ENCODE peak calls at places on chromosomes 1 and 21, in nine cellular contexts. K, H, L, M, E, D, Y, T and O are unnamed samples.

GRCh38 chr21:42286416-42286815 is 28.8 kb downstream of the TFF3 start:
- DNase-seq in E (no peak), T (no peak), Y (no peak), K (no peak), L (no peak), M (no peak), H (no peak), D (no peak), O (no peak)

GRCh38 chr1:34796990-34797389 is 4.2 kb downstream of the GJA4 start:
- DNase-seq in H (no peak), K (no peak), T (no peak), D (no peak), Y (no peak), L (no peak), M (no peak), E (no peak), O (no peak)

GRCh38 chr1:236142358-236143103 is at the start of gene GPR137B:
- DNase-seq in T (no peak), L (peak), E (peak), M (peak), H (no peak), Y (peak), D (no peak), K (peak), O (peak)

GRCh38 chr1:65207317-65207716 is 59.3 kb downstream of the AK4 start:
- DNase-seq in T (no peak), H (peak), D (no peak), E (no peak), L (peak), K (no peak), Y (no peak), M (no peak), O (no peak)

GRCh38 chr1:50610563-50610962 is 187.3 kb upstream of the DMRTA2 start:
- DNase-seq in M (no peak), D (no peak), L (no peak), Y (peak), E (no peak), H (peak), T (no peak), K (peak), O (no peak)

GRCh38 chr1:107183011-107183410 is 42.2 kb downstream of the NTNG1 start:
- DNase-seq in T (no peak), E (no peak), H (no peak), L (no peak), D (no peak), M (no peak), Y (peak), K (peak), O (no peak)

GRCh38 chr1:214002472-214002871 is 14.7 kb downstream of the PROX1 start:
- DNase-seq in D (peak), K (peak), L (peak), M (peak), E (no peak), Y (peak), H (no peak), T (no peak), O (peak)

GRCh38 chr1:84103197-84103992 is 40.7 kb upstream of the PRKACB start:
- DNase-seq in H (peak), E (no peak), M (peak), K (peak), T (peak), L (peak), Y (peak), D (no peak), O (peak)

GRCh38 chr1:234397732-234398131 is 24.5 kb downstream of the COA6 start:
- DNase-seq in K (no peak), T (no peak), E (no peak), D (no peak), M (no peak), H (no peak), L (no peak), Y (no peak), O (no peak)

GRCh38 chr1:224203243-224204016 is 20.4 kb downstream of the DEGS1 start:
- DNase-seq in K (peak), Y (no peak), M (peak), H (no peak), T (peak), D (no peak), L (peak), E (no peak), O (peak)

GRCh38 chr1:86703696-86704455 is 500 bp upstream of the SH3GLB1 start:
- DNase-seq in T (no peak), E (no peak), H (no peak), K (peak), L (peak), D (peak), Y (peak), M (no peak), O (no peak)

GRCh38 chr21:33847586-33848251 is 67.9 kb downstream of the ATP5PO start:
- DNase-seq in T (no peak), M (no peak), H (no peak), Y (no peak), K (no peak), L (no peak), D (no peak), E (no peak), O (no peak)

GRCh38 chr1:207067185-207067584 is 14.1 kb downstream of the PFKFB2 start:
- DNase-seq in M (no peak), E (no peak), D (no peak), L (no peak), Y (no peak), H (no peak), K (no peak), T (no peak), O (no peak)

GRCh38 chr1:160707171-160708109 is 4.2 kb downstream of the CD48 start:
- DNase-seq in K (no peak), E (peak), Y (no peak), T (no peak), M (no peak), L (no peak), H (peak), D (no peak), O (no peak)

GRCh38 chr1:41664861-41665640 is 180.6 kb upstream of the EDN2 start:
- DNase-seq in H (no peak), D (no peak), Y (peak), T (peak), E (no peak), M (peak), L (peak), K (peak), O (peak)

GRCh38 chr1:91621907-91622306 is 121.3 kb downstream of the CDC7 start:
- DNase-seq in T (no peak), D (no peak), Y (no peak), H (no peak), E (no peak), L (no peak), M (no peak), K (no peak), O (peak)

GRCh38 chr1:2523191-2523890 is 3.1 kb downstream of the PANK4 start:
- DNase-seq in H (no peak), E (no peak), M (peak), L (no peak), Y (peak), D (no peak), T (no peak), K (peak), O (no peak)

GRCh38 chr21:44012474-44013379 is 618 bp downstream of the TRAPPC10 start:
- DNase-seq in K (peak), Y (no peak), D (no peak), H (peak), T (no peak), E (peak), L (peak), M (peak), O (peak)

GRCh38 chr21:34113842-34114241 is 40.5 kb downstream of the MRPS6 start:
- DNase-seq in D (no peak), L (no peak), T (no peak), K (no peak), E (no peak), M (no peak), H (no peak), Y (no peak), O (no peak)

GRCh38 chr1:161884475-161884874 is 118.4 kb downstream of the ATF6 start:
- DNase-seq in T (no peak), M (peak), E (no peak), Y (peak), H (no peak), K (no peak), L (peak), D (no peak), O (peak)

GRCh38 chr1:88661188-88661587 is 22.9 kb upstream of the PKN2 start:
- DNase-seq in M (no peak), D (no peak), Y (peak), L (no peak), H (no peak), E (no peak), T (no peak), K (no peak), O (no peak)

DNA sequence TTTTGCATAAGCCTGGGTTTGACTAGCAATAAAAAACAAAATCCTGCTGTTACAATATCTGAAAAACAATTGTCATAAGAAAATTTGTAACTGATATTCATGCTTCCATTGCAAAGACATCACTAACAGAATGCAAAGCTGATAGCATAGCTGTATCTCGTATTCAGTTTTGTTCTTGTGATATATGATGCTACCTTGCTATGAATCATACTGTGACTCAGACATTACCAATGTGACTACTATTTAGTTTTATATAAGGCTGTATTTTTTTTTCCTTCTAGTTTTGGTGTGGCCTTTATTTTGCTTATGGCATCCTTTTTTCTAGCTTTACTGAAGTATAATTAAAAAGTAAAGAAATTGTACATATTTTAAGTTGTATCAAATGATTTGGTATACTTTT is 1381.8 kb downstream of the MRPL39 start:
- DNase-seq in H (no peak), K (peak), T (no peak), D (no peak), E (no peak), Y (peak), L (peak), M (peak), O (peak)
- TF ChIP-seq CTCF in H (no peak), K (no peak), T (no peak), D (no peak), E (no peak), Y (no peak), L (no peak), M (no peak), O (no peak)

GRCh38 chr1:67604778-67605177 is 80.2 kb upstream of the GADD45A start:
- DNase-seq in M (no peak), K (no peak), T (no peak), L (no peak), D (no peak), H (no peak), Y (no peak), E (no peak), O (no peak)
- H3K4me3 ChIP-seq in M (no peak), K (no peak), T (no peak), L (no peak), D (no peak), H (no peak), Y (no peak), E (no peak), O (no peak)

GRCh38 chr1:205321109-205321958 is at the start of gene NUAK2:
- DNase-seq in H (peak), D (peak), K (peak), E (peak), L (peak), M (peak), T (no peak), Y (peak), O (peak)
- TF ChIP-seq CTCF in H (peak), D (no peak), K (peak), E (peak), L (peak), M (peak), T (peak), Y (peak), O (peak)

DNA sequence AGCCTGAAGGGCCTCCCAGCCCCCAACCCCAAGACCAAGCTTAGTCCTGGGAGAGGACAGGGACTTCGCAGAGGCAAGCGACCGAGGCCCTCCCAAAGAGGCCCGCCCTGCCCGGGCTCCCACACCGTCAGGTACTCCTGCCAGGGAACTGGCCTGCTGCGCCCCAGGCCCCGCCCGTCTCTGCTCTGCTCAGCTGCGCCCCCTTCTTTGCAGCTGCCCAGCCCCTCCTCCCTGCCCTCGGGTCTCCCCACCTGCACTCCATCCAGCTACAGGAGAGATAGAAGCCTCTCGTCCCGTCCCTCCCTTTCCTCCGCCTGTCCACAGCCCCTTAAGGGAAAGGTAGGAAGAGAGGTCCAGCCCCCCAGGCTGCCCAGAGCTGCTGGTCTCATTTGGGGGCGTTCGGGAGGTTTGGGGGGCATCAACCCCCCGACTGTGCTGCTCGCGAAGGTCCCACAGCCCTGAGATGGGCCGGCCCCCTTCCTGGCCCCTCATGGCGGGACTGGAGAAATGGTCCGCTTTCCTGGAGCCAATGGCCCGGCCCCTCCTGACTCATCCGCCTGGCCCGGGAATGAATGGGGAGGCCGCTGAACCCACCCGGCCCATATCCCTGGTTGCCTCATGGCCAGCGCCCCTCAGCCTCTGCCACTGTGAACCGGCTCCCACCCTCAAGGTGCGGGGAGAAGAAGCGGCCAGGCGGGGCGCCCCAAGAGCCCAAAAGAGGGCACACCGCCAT is 21.9 kb upstream of the ARF1 start:
- DNase-seq in T (no peak), K (no peak), Y (no peak), M (no peak), E (no peak), H (no peak), D (no peak), L (no peak), O (no peak)
- H3K4me3 ChIP-seq in T (peak), K (peak), Y (peak), M (peak), E (no peak), H (no peak), D (no peak), L (no peak), O (peak)

GRCh38 chr1:205064741-205065316 is 19.4 kb downstream of the TMEM81 start:
- DNase-seq in Y (no peak), K (no peak), H (no peak), D (no peak), M (no peak), T (no peak), E (no peak), L (no peak), O (no peak)

GRCh38 chr1:205067031-205067430 is 17.2 kb downstream of the TMEM81 start:
- DNase-seq in L (no peak), M (no peak), Y (no peak), H (no peak), D (no peak), E (no peak), T (no peak), K (no peak), O (no peak)

GRCh38 chr1:205065666-205066065 is 18.6 kb downstream of the TMEM81 start:
- DNase-seq in K (no peak), M (no peak), T (no peak), E (no peak), Y (no peak), H (no peak), D (no peak), L (no peak), O (no peak)

GRCh38 chr1:205068001-205068400 is 16.3 kb downstream of the TMEM81 start:
- DNase-seq in M (no peak), T (no peak), D (no peak), K (no peak), H (no peak), Y (no peak), E (no peak), L (no peak), O (no peak)

GRCh38 chr1:205066221-205066818 is 17.9 kb downstream of the TMEM81 start:
- DNase-seq in E (no peak), D (no peak), L (peak), K (no peak), H (no peak), M (peak), Y (no peak), T (no peak), O (no peak)
- TF ChIP-seq CTCF in E (no peak), D (no peak), L (peak), K (peak), H (no peak), M (peak), Y (peak), T (peak), O (no peak)